ENCODE peak calls at places on chromosomes 7 and 10, in eight cellular contexts. One of them, this sample, is unnamed.

GRCh38 chr10:68082815-68083395 is 7.8 kb upstream of the HERC4 start:
- DNase-seq in GM12865: no peak
- DNase-seq in cardiac muscle cell: no peak
- DNase-seq in esophagus squamous epithelium: no peak
- DNase-seq in dorsolateral prefrontal cortex: no peak
- DNase-seq in GM13977: no peak
- DNase-seq in MCF 10A: peak; percentile 51
- DNase-seq in right lobe of liver: no peak
- DNase-seq in this sample: no peak

GRCh38 chr10:132918617-132919373 is 23.6 kb downstream of the CFAP46 start:
- DNase-seq in GM12865: no peak
- DNase-seq in cardiac muscle cell: no peak
- DNase-seq in esophagus squamous epithelium: no peak
- DNase-seq in dorsolateral prefrontal cortex: no peak
- DNase-seq in GM13977: no peak
- DNase-seq in MCF 10A: no peak
- DNase-seq in right lobe of liver: peak; percentile 25
- DNase-seq in this sample: no peak

GRCh38 chr7:29988391-29989256 is 977 bp downstream of the SCRN1 start:
- DNase-seq in GM12865: peak; percentile 92
- DNase-seq in cardiac muscle cell: peak; percentile 42
- DNase-seq in esophagus squamous epithelium: no peak
- DNase-seq in dorsolateral prefrontal cortex: peak; percentile 62
- DNase-seq in GM13977: peak; percentile 77
- DNase-seq in MCF 10A: peak; percentile 35
- DNase-seq in right lobe of liver: peak; percentile 53
- DNase-seq in this sample: peak; percentile 64

GRCh38 chr7:21923663-21924062 is 22.0 kb downstream of the CDCA7L start:
- DNase-seq in GM12865: no peak
- DNase-seq in cardiac muscle cell: peak; percentile 68
- DNase-seq in esophagus squamous epithelium: no peak
- DNase-seq in dorsolateral prefrontal cortex: no peak
- DNase-seq in GM13977: no peak
- DNase-seq in MCF 10A: peak; percentile 38
- DNase-seq in right lobe of liver: no peak
- DNase-seq in this sample: no peak

GRCh38 chr7:63042730-63043511 is 955.7 kb upstream of the ZNF722 start:
- DNase-seq in GM12865: no peak
- DNase-seq in cardiac muscle cell: no peak
- DNase-seq in esophagus squamous epithelium: no peak
- DNase-seq in dorsolateral prefrontal cortex: no peak
- DNase-seq in GM13977: no peak
- DNase-seq in MCF 10A: no peak
- DNase-seq in right lobe of liver: no peak
- DNase-seq in this sample: no peak

GRCh38 chr7:82714883-82715282 is 271.3 kb upstream of the CACNA2D1 start:
- DNase-seq in GM12865: no peak
- DNase-seq in cardiac muscle cell: no peak
- DNase-seq in esophagus squamous epithelium: no peak
- DNase-seq in dorsolateral prefrontal cortex: no peak
- DNase-seq in GM13977: no peak
- DNase-seq in MCF 10A: no peak
- DNase-seq in right lobe of liver: no peak
- DNase-seq in this sample: no peak

GRCh38 chr7:50626286-50626685 is 61.1 kb upstream of the DDC start:
- DNase-seq in GM12865: no peak
- DNase-seq in cardiac muscle cell: no peak
- DNase-seq in esophagus squamous epithelium: no peak
- DNase-seq in dorsolateral prefrontal cortex: no peak
- DNase-seq in GM13977: no peak
- DNase-seq in MCF 10A: no peak
- DNase-seq in right lobe of liver: no peak
- DNase-seq in this sample: no peak

GRCh38 chr7:4786015-4786414 is 10.6 kb downstream of the AP5Z1 start:
- DNase-seq in GM12865: no peak
- DNase-seq in cardiac muscle cell: no peak
- DNase-seq in esophagus squamous epithelium: no peak
- DNase-seq in dorsolateral prefrontal cortex: no peak
- DNase-seq in GM13977: no peak
- DNase-seq in MCF 10A: no peak
- DNase-seq in right lobe of liver: no peak
- DNase-seq in this sample: no peak

GRCh38 chr7:78765985-78766729 is 687.3 kb downstream of the MAGI2 start:
- DNase-seq in GM12865: no peak
- DNase-seq in cardiac muscle cell: no peak
- DNase-seq in esophagus squamous epithelium: no peak
- DNase-seq in dorsolateral prefrontal cortex: no peak
- DNase-seq in GM13977: no peak
- DNase-seq in MCF 10A: no peak
- DNase-seq in right lobe of liver: no peak
- DNase-seq in this sample: no peak

GRCh38 chr10:108187396-108188012 is 1023.0 kb upstream of the SORCS1 start:
- DNase-seq in GM12865: no peak
- DNase-seq in cardiac muscle cell: no peak
- DNase-seq in esophagus squamous epithelium: no peak
- DNase-seq in dorsolateral prefrontal cortex: no peak
- DNase-seq in GM13977: no peak
- DNase-seq in MCF 10A: no peak
- DNase-seq in right lobe of liver: no peak
- DNase-seq in this sample: no peak

GRCh38 chr7:56175086-56175760 is 59.0 kb upstream of the NUPR2 start:
- DNase-seq in GM12865: no peak
- DNase-seq in cardiac muscle cell: no peak
- DNase-seq in esophagus squamous epithelium: no peak
- DNase-seq in dorsolateral prefrontal cortex: no peak
- DNase-seq in GM13977: no peak
- DNase-seq in MCF 10A: no peak
- DNase-seq in right lobe of liver: peak; percentile 52
- DNase-seq in this sample: no peak

DNA sequence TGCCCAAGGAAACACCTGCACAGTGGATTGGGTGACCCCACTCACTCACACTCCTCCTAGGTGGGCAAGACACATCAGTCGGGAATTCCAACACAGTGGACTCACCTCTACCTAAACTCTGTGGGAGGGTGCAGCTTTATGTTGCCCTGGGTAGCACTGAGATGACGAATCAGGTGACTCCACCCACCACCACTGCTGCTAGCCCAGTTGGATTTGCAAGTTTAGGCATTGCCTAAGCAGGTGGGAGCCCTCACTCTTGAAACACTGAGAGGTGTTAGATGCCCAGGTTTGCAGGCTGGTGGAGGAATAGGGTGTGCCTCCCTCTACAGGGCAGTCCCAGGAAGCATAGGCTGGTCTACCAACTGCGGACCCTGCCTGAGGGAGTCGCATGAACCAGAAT is 708.9 kb downstream of the POM121L12 start:
- DNase-seq in GM12865: no peak
- DNase-seq in cardiac muscle cell: no peak
- DNase-seq in esophagus squamous epithelium: no peak
- DNase-seq in dorsolateral prefrontal cortex: no peak
- DNase-seq in GM13977: no peak
- DNase-seq in MCF 10A: peak; percentile 1
- DNase-seq in right lobe of liver: no peak
- DNase-seq in this sample: no peak
- TF ChIP-seq CTCF in GM12865: no peak
- TF ChIP-seq CTCF in cardiac muscle cell: no peak
- TF ChIP-seq CTCF in esophagus squamous epithelium: peak; percentile 3
- TF ChIP-seq CTCF in dorsolateral prefrontal cortex: no peak
- TF ChIP-seq CTCF in GM13977: no peak
- TF ChIP-seq CTCF in MCF 10A: no peak
- TF ChIP-seq CTCF in right lobe of liver: no peak
- TF ChIP-seq CTCF in this sample: no peak

DNA sequence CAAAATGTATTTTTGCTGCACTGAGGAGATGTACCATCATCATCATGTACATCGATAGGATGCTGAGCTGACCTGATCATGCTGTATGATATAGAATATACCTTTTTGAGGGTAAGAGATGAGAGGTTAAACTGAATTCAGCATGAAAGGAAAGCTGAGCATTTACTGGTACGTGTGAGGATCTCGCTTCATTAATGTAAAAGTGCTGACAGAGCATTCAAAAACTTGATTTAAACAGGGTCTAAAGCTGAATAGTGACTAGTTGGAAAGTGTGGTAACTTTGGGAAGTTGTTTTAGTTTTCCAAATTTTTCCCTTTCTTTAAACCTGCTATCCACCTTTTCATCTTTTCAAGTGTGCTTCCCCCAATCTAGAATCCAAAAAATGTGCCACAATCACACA is 28.5 kb upstream of the COL1A2 start:
- DNase-seq in GM12865: no peak
- DNase-seq in cardiac muscle cell: no peak
- DNase-seq in esophagus squamous epithelium: no peak
- DNase-seq in dorsolateral prefrontal cortex: no peak
- DNase-seq in GM13977: no peak
- DNase-seq in MCF 10A: no peak
- DNase-seq in right lobe of liver: no peak
- DNase-seq in this sample: no peak
- TF ChIP-seq CTCF in GM12865: no peak
- TF ChIP-seq CTCF in cardiac muscle cell: no peak
- TF ChIP-seq CTCF in esophagus squamous epithelium: no peak
- TF ChIP-seq CTCF in dorsolateral prefrontal cortex: no peak
- TF ChIP-seq CTCF in GM13977: no peak
- TF ChIP-seq CTCF in MCF 10A: no peak
- TF ChIP-seq CTCF in right lobe of liver: no peak
- TF ChIP-seq CTCF in this sample: no peak

GRCh38 chr10:121662945-121663917 is 65.0 kb upstream of the FGFR2 start:
- DNase-seq in GM12865: peak; percentile 6
- DNase-seq in cardiac muscle cell: peak; percentile 49
- DNase-seq in esophagus squamous epithelium: no peak
- DNase-seq in dorsolateral prefrontal cortex: no peak
- DNase-seq in GM13977: no peak
- DNase-seq in MCF 10A: peak; percentile 39
- DNase-seq in right lobe of liver: no peak
- DNase-seq in this sample: no peak
- TF ChIP-seq CTCF in GM12865: peak; percentile 42
- TF ChIP-seq CTCF in cardiac muscle cell: peak; percentile 25
- TF ChIP-seq CTCF in esophagus squamous epithelium: no peak
- TF ChIP-seq CTCF in dorsolateral prefrontal cortex: peak; percentile 14
- TF ChIP-seq CTCF in GM13977: peak; percentile 40
- TF ChIP-seq CTCF in MCF 10A: no peak
- TF ChIP-seq CTCF in right lobe of liver: no peak
- TF ChIP-seq CTCF in this sample: peak; percentile 43

GRCh38 chr7:28862876-28863275 is 95.3 kb downstream of the TRIL start:
- DNase-seq in GM12865: no peak
- DNase-seq in cardiac muscle cell: no peak
- DNase-seq in esophagus squamous epithelium: no peak
- DNase-seq in dorsolateral prefrontal cortex: no peak
- DNase-seq in GM13977: no peak
- DNase-seq in MCF 10A: peak; percentile 6
- DNase-seq in right lobe of liver: no peak
- DNase-seq in this sample: no peak

GRCh38 chr7:28858895-28859294 is 99.2 kb downstream of the TRIL start:
- DNase-seq in GM12865: no peak
- DNase-seq in cardiac muscle cell: no peak
- DNase-seq in esophagus squamous epithelium: no peak
- DNase-seq in dorsolateral prefrontal cortex: no peak
- DNase-seq in GM13977: no peak
- DNase-seq in MCF 10A: no peak
- DNase-seq in right lobe of liver: no peak
- DNase-seq in this sample: no peak

GRCh38 chr7:28858206-28858605 is 99.9 kb downstream of the TRIL start:
- DNase-seq in GM12865: no peak
- DNase-seq in cardiac muscle cell: no peak
- DNase-seq in esophagus squamous epithelium: no peak
- DNase-seq in dorsolateral prefrontal cortex: no peak
- DNase-seq in GM13977: no peak
- DNase-seq in MCF 10A: peak; percentile 59
- DNase-seq in right lobe of liver: no peak
- DNase-seq in this sample: no peak

GRCh38 chr7:28865494-28866257 is 92.5 kb downstream of the TRIL start:
- DNase-seq in GM12865: no peak
- DNase-seq in cardiac muscle cell: no peak
- DNase-seq in esophagus squamous epithelium: no peak
- DNase-seq in dorsolateral prefrontal cortex: no peak
- DNase-seq in GM13977: no peak
- DNase-seq in MCF 10A: no peak
- DNase-seq in right lobe of liver: no peak
- DNase-seq in this sample: no peak

DNA sequence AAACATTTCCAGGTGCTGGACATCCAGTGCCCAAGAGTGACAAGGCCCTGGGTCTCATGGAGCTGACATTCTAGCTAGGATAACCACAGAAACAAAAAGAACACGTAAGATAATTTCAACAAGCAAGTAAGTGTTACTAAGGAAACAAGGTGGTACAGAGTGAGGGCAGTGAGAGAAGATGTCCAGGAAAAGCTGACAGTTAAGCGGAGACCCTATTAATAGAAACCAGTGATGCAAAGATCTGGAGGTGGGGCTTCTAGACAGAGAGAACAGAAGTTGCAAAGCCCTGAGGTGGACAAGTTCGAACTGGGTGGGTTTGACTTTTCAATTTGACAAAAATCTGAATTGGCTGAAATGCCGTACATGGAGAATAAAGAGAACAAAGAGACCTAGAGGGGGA is 96.3 kb downstream of the TRIL start:
- DNase-seq in GM12865: no peak
- DNase-seq in cardiac muscle cell: peak; percentile 48
- DNase-seq in esophagus squamous epithelium: no peak
- DNase-seq in dorsolateral prefrontal cortex: no peak
- DNase-seq in GM13977: no peak
- DNase-seq in MCF 10A: no peak
- DNase-seq in right lobe of liver: no peak
- DNase-seq in this sample: no peak
- TF ChIP-seq CTCF in GM12865: no peak
- TF ChIP-seq CTCF in cardiac muscle cell: no peak
- TF ChIP-seq CTCF in esophagus squamous epithelium: no peak
- TF ChIP-seq CTCF in dorsolateral prefrontal cortex: no peak
- TF ChIP-seq CTCF in GM13977: no peak
- TF ChIP-seq CTCF in MCF 10A: no peak
- TF ChIP-seq CTCF in right lobe of liver: no peak
- TF ChIP-seq CTCF in this sample: no peak

GRCh38 chr7:65731129-65731528 is 141.7 kb upstream of the VKORC1L1 start:
- DNase-seq in GM12865: no peak
- DNase-seq in cardiac muscle cell: no peak
- DNase-seq in esophagus squamous epithelium: no peak
- DNase-seq in dorsolateral prefrontal cortex: no peak
- DNase-seq in GM13977: no peak
- DNase-seq in MCF 10A: no peak
- DNase-seq in right lobe of liver: no peak
- DNase-seq in this sample: no peak

GRCh38 chr7:65731562-65732035 is 141.3 kb upstream of the VKORC1L1 start:
- DNase-seq in GM12865: no peak
- DNase-seq in cardiac muscle cell: peak; percentile 64
- DNase-seq in esophagus squamous epithelium: no peak
- DNase-seq in dorsolateral prefrontal cortex: no peak
- DNase-seq in GM13977: no peak
- DNase-seq in MCF 10A: no peak
- DNase-seq in right lobe of liver: no peak
- DNase-seq in this sample: no peak
- TF ChIP-seq CTCF in GM12865: no peak
- TF ChIP-seq CTCF in cardiac muscle cell: peak; percentile 42
- TF ChIP-seq CTCF in esophagus squamous epithelium: no peak
- TF ChIP-seq CTCF in dorsolateral prefrontal cortex: no peak
- TF ChIP-seq CTCF in GM13977: no peak
- TF ChIP-seq CTCF in MCF 10A: no peak
- TF ChIP-seq CTCF in right lobe of liver: no peak
- TF ChIP-seq CTCF in this sample: no peak

GRCh38 chr7:71198887-71199286 is 66.9 kb downstream of the GALNT17 start:
- DNase-seq in GM12865: no peak
- DNase-seq in cardiac muscle cell: no peak
- DNase-seq in esophagus squamous epithelium: no peak
- DNase-seq in dorsolateral prefrontal cortex: no peak
- DNase-seq in GM13977: no peak
- DNase-seq in MCF 10A: no peak
- DNase-seq in right lobe of liver: no peak
- DNase-seq in this sample: no peak

GRCh38 chr7:71193099-71193810 is 61.3 kb downstream of the GALNT17 start:
- DNase-seq in GM12865: no peak
- DNase-seq in cardiac muscle cell: no peak
- DNase-seq in esophagus squamous epithelium: no peak
- DNase-seq in dorsolateral prefrontal cortex: peak; percentile 80
- DNase-seq in GM13977: no peak
- DNase-seq in MCF 10A: no peak
- DNase-seq in right lobe of liver: no peak
- DNase-seq in this sample: no peak

GRCh38 chr7:71198391-71198790 is 66.4 kb downstream of the GALNT17 start:
- DNase-seq in GM12865: no peak
- DNase-seq in cardiac muscle cell: no peak
- DNase-seq in esophagus squamous epithelium: no peak
- DNase-seq in dorsolateral prefrontal cortex: peak; percentile 42
- DNase-seq in GM13977: no peak
- DNase-seq in MCF 10A: no peak
- DNase-seq in right lobe of liver: no peak
- DNase-seq in this sample: no peak
- TF ChIP-seq CTCF in GM12865: no peak
- TF ChIP-seq CTCF in cardiac muscle cell: no peak
- TF ChIP-seq CTCF in esophagus squamous epithelium: no peak
- TF ChIP-seq CTCF in dorsolateral prefrontal cortex: no peak
- TF ChIP-seq CTCF in GM13977: no peak
- TF ChIP-seq CTCF in MCF 10A: no peak
- TF ChIP-seq CTCF in right lobe of liver: no peak
- TF ChIP-seq CTCF in this sample: no peak

This sample was measured in D721Med.